ENCODE peak calls at places on chromosomes 4 and X, in four cellular contexts. B is stimulated activated effector memory CD8-positive, alpha-beta T cell treated with anti-CD3 and anti-CD28 coated beads, Interleukin-12 subunit alpha, Interleukin-12 subunit beta, amount 100 ng/mL, for 72 hours; S is A549; U is nucleus accumbens. M is an unnamed sample.

GRCh38 chr4:100081511-100081910 is 108.8 kb downstream of the DDIT4L start:
- DNase-seq in B (no peak), S (no peak), U (no peak), M (no peak)

GRCh38 chr4:38964942-38965775 is 67.0 kb downstream of the TMEM156 start:
- DNase-seq in B (no peak), S (no peak), U (no peak), M (no peak)

GRCh38 chr4:5137226-5137625 is 85.9 kb downstream of the STK32B start:
- DNase-seq in B (no peak), S (no peak), U (no peak), M (no peak)

GRCh38 chr4:185656467-185656890 is 121.2 kb upstream of the PDLIM3 start:
- DNase-seq in B (no peak), S (no peak), U (no peak), M (no peak)

GRCh38 chrX:545488-545887 is 85.1 kb upstream of the SHOX start:
- DNase-seq in B (no peak), S (no peak), U (no peak), M (no peak)

GRCh38 chr4:155604718-155605601 is 61.7 kb upstream of the GUCY1A1 start:
- DNase-seq in B (no peak), S (no peak), U (no peak), M (no peak)

GRCh38 chrX:40262641-40263560 is 165.1 kb upstream of the BCOR start:
- DNase-seq in B (no peak), S (no peak), U (no peak), M (no peak)

GRCh38 chrX:110003167-110004156 is 548 bp downstream of the TMEM164 start:
- DNase-seq in B (peak; percentile 2), S (peak; percentile 12), U (no peak), M (no peak)

GRCh38 chr4:663046-663437 is 11.0 kb downstream of the ATP5ME start:
- DNase-seq in B (no peak), S (no peak), U (no peak), M (no peak)

GRCh38 chr4:86898562-86898961 is 6.3 kb upstream of the C4orf36 start:
- DNase-seq in B (no peak), S (no peak), U (no peak), M (no peak)

M was measured in caudate nucleus.